ENCODE peak calls at places on chromosomes 12 and 14, in four cellular contexts. F is Peyer's patch, D is retinal pigment epithelial cell, Y is NCI-H2081. N is an unnamed sample.

GRCh38 chr14:96270565-96271420 is 14.8 kb downstream of the BDKRB1 start:
- DNase-seq in F (no peak), D (no peak), Y (no peak), N (no peak)

GRCh38 chr14:74083784-74084276 is 423 bp downstream of the ALDH6A1 start:
- DNase-seq in F (peak), D (no peak), Y (no peak), N (no peak)

GRCh38 chr14:39977198-39977597 is 545.0 kb upstream of the FBXO33 start:
- DNase-seq in F (no peak), D (no peak), Y (peak), N (no peak)

GRCh38 chr12:32399373-32400113 is at the start of gene FGD4:
- DNase-seq in F (peak), D (peak), Y (peak), N (no peak)

GRCh38 chr14:96139169-96139568 is 65.5 kb upstream of the BDKRB2 start:
- DNase-seq in F (no peak), D (no peak), Y (no peak), N (no peak)

GRCh38 chr14:50035214-50035613 is 81.2 kb downstream of the VCPKMT start:
- DNase-seq in F (no peak), D (no peak), Y (no peak), N (no peak)

GRCh38 chr14:95381726-95382125 is 62.0 kb upstream of the CLMN start:
- DNase-seq in F (no peak), D (no peak), Y (no peak), N (no peak)

GRCh38 chr12:131444220-131445164 is 266.4 kb upstream of the SFSWAP start:
- DNase-seq in F (no peak), D (no peak), Y (no peak), N (no peak)

GRCh38 chr12:101839324-101840283 is 8.8 kb upstream of the GNPTAB start:
- DNase-seq in F (no peak), D (no peak), Y (peak), N (peak)

GRCh38 chr12:16568873-16569272 is 37.1 kb downstream of the LMO3 start:
- DNase-seq in F (no peak), D (no peak), Y (peak), N (no peak)

GRCh38 chr14:83255727-83256090 is 1722.1 kb upstream of the SEL1L start:
- DNase-seq in F (no peak), D (no peak), Y (no peak), N (no peak)

GRCh38 chr12:29738416-29738815 is 45.3 kb downstream of the TMTC1 start:
- DNase-seq in F (no peak), D (no peak), Y (no peak), N (no peak)

GRCh38 chr12:10362325-10362724 is 27.5 kb downstream of the KLRK1 start:
- DNase-seq in F (no peak), D (no peak), Y (peak), N (no peak)

GRCh38 chr12:76375939-76376338 is 27.7 kb upstream of the BBS10 start:
- DNase-seq in F (no peak), D (no peak), Y (no peak), N (no peak)

GRCh38 chr14:21476526-21476924 is 234 bp downstream of the RAB2B start:
- DNase-seq in F (peak), D (no peak), Y (peak), N (peak)

GRCh38 chr12:50419112-50419909 is 18.6 kb downstream of the LARP4 start:
- DNase-seq in F (no peak), D (no peak), Y (no peak), N (no peak)

GRCh38 chr12:108106599-108106998 is 22.5 kb upstream of the WSCD2 start:
- DNase-seq in F (no peak), D (no peak), Y (no peak), N (no peak)

GRCh38 chr14:101927859-101928258 is 36.5 kb upstream of the DYNC1H1 start:
- DNase-seq in F (no peak), D (peak), Y (no peak), N (no peak)

GRCh38 chr14:105878125-105878524 is 351.7 kb downstream of the TMEM121 start:
- DNase-seq in F (peak), D (no peak), Y (no peak), N (no peak)

GRCh38 chr12:65335021-65335714 is 56.7 kb downstream of the MSRB3 start:
- DNase-seq in F (no peak), D (peak), Y (no peak), N (no peak)

GRCh38 chr12:88339966-88340365 is 197.9 kb downstream of the TMTC3 start:
- DNase-seq in F (no peak), D (no peak), Y (no peak), N (no peak)

GRCh38 chr14:95273041-95273978 is 46.4 kb downstream of the CLMN start:
- DNase-seq in F (peak), D (no peak), Y (no peak), N (no peak)

GRCh38 chr12:100229036-100229635 is 28.5 kb downstream of the ACTR6 start:
- DNase-seq in F (no peak), D (no peak), Y (no peak), N (no peak)